ENCODE peak calls at places on chromosomes 13 and 19, in four cellular contexts. One of them, this sample, is unnamed.

GRCh38 chr19:45159971-45160324 is 834 bp downstream of the NKPD1 start:
- DNase-seq in K562: no peak
- DNase-seq in H1: no peak
- DNase-seq in HepG2: no peak
- DNase-seq in this sample: no peak

GRCh38 chr19:45591004-45591637 is 6.5 kb upstream of the OPA3 start:
- DNase-seq in H1: no peak
- DNase-seq in HepG2: peak
- DNase-seq in K562: peak
- DNase-seq in this sample: no peak

GRCh38 chr13:20033486-20033885 is 75.0 kb downstream of the ZMYM2 start:
- DNase-seq in H1: no peak
- DNase-seq in HepG2: no peak
- DNase-seq in K562: no peak
- DNase-seq in this sample: no peak

GRCh38 chr19:41967056-41967783 is 8.1 kb upstream of the RABAC1 start:
- DNase-seq in K562: no peak
- DNase-seq in H1: no peak
- DNase-seq in HepG2: no peak
- DNase-seq in this sample: no peak

GRCh38 chr13:106100261-106100919 is 435.1 kb downstream of the EFNB2 start:
- DNase-seq in HepG2: no peak
- DNase-seq in K562: no peak
- DNase-seq in H1: peak
- DNase-seq in this sample: no peak

GRCh38 chr19:57262044-57262443 is 18.2 kb upstream of the ZNF460 start:
- DNase-seq in HepG2: no peak
- DNase-seq in K562: no peak
- DNase-seq in H1: no peak
- DNase-seq in this sample: no peak

GRCh38 chr13:73090812-73091187 is 32.0 kb downstream of the KLF5 start:
- DNase-seq in HepG2: no peak
- DNase-seq in H1: no peak
- DNase-seq in K562: no peak
- DNase-seq in this sample: no peak

GRCh38 chr13:21221268-21221667 is 44.8 kb downstream of the MRPL57 start:
- DNase-seq in HepG2: no peak
- DNase-seq in K562: no peak
- DNase-seq in H1: no peak
- DNase-seq in this sample: no peak

GRCh38 chr19:7383284-7383683 is 34.5 kb downstream of the ARHGEF18 start:
- DNase-seq in H1: no peak
- DNase-seq in HepG2: no peak
- DNase-seq in K562: no peak
- DNase-seq in this sample: no peak

GRCh38 chr19:10365518-10365917 is 14.9 kb downstream of the TYK2 start:
- DNase-seq in H1: no peak
- DNase-seq in HepG2: no peak
- DNase-seq in K562: peak
- DNase-seq in this sample: no peak

GRCh38 chr19:43950834-43951626 is at the start of gene ZNF221:
- DNase-seq in HepG2: peak
- DNase-seq in K562: peak
- DNase-seq in H1: peak
- DNase-seq in this sample: peak

GRCh38 chr13:102897371-102898138 is 51.7 kb downstream of the ERCC5 start:
- DNase-seq in HepG2: no peak
- DNase-seq in H1: no peak
- DNase-seq in K562: no peak
- DNase-seq in this sample: no peak

GRCh38 chr13:113744197-113745000 is 14.6 kb upstream of the TMEM255B start:
- DNase-seq in HepG2: no peak
- DNase-seq in H1: no peak
- DNase-seq in K562: no peak
- DNase-seq in this sample: no peak

GRCh38 chr19:46603752-46604241 is 2.7 kb downstream of the CALM3 start:
- DNase-seq in K562: peak
- DNase-seq in HepG2: no peak
- DNase-seq in H1: no peak
- DNase-seq in this sample: no peak

GRCh38 chr13:112774448-112774792 is 84.6 kb downstream of the ATP11A start:
- DNase-seq in K562: no peak
- DNase-seq in HepG2: no peak
- DNase-seq in H1: no peak
- DNase-seq in this sample: no peak

GRCh38 chr19:7266832-7267231 is 27.4 kb downstream of the INSR start:
- DNase-seq in H1: no peak
- DNase-seq in HepG2: no peak
- DNase-seq in K562: no peak
- DNase-seq in this sample: no peak

GRCh38 chr19:17871878-17872250 is at the start of gene SLC5A5:
- DNase-seq in H1: no peak
- DNase-seq in K562: no peak
- DNase-seq in HepG2: no peak
- DNase-seq in this sample: no peak

GRCh38 chr19:17871032-17871877 is 490 bp upstream of the SLC5A5 start:
- DNase-seq in HepG2: no peak
- DNase-seq in K562: no peak
- DNase-seq in H1: no peak
- DNase-seq in this sample: no peak

GRCh38 chr19:17874423-17875135 is 2.8 kb downstream of the SLC5A5 start:
- DNase-seq in HepG2: no peak
- DNase-seq in K562: no peak
- DNase-seq in H1: no peak
- DNase-seq in this sample: no peak

GRCh38 chr19:17872251-17873001 is 681 bp downstream of the SLC5A5 start:
- DNase-seq in HepG2: no peak
- DNase-seq in H1: no peak
- DNase-seq in K562: no peak
- DNase-seq in this sample: no peak

GRCh38 chr19:17873661-17874422 is 2.1 kb downstream of the SLC5A5 start:
- DNase-seq in H1: no peak
- DNase-seq in K562: peak
- DNase-seq in HepG2: no peak
- DNase-seq in this sample: no peak
- TF ChIP-seq CBX5 in H1: no peak
- TF ChIP-seq CBX5 in K562: no peak
- TF ChIP-seq CBX5 in HepG2: no peak
- TF ChIP-seq CBX5 in this sample: no peak

DNA sequence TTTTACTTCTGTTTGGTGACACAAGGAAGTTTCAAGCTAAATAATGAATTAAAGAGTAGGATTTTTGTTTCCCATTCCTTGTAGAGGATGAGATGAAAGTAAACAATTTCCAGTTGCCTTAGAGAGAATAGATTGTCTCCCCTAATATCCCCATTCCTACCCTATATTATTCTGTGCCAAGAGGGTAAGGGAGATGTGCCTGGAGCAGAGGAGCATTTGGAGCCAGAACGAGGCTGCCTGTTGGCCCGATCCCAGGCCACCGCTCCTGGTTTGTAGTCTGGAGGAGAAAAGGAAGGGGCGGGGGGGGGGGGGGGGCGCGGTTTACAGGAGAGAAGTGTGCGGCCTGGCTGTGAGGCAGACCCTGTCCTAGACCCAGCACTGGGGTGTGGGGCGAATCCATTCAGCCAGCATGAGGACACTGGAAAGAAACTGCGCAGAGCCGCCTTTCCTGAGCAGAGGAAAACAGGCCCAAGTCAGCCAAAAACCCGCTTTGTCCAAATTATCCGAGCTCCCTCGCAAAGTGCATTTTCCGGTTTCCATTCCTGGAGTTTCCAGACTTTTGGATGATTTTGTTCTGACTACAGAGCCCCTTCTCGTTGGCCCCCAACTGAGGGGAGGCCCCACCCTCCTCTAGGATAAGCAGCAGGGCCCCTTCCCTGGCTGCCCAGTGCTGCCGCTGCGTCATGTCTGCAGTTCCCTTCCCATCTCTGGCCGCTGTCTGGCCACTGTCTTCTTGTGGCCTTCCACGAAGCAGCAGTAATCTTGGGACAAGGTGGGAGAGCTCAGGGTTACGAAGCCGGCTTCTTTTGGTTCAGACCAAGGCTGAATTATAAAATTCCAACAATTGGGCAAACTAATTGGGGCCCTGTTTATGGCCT is 23.0 kb downstream of the NFIX start:
- DNase-seq in K562: peak
- DNase-seq in HepG2: no peak
- DNase-seq in H1: no peak
- DNase-seq in this sample: no peak
- TF ChIP-seq ATF2 in K562: no peak
- TF ChIP-seq ATF2 in HepG2: no peak
- TF ChIP-seq ATF2 in H1: no peak
- TF ChIP-seq ATF2 in this sample: no peak

GRCh38 chr19:30519607-30520205 is 147.5 kb downstream of the ZNF536 start:
- DNase-seq in HepG2: no peak
- DNase-seq in H1: no peak
- DNase-seq in K562: no peak
- DNase-seq in this sample: no peak
- TF ChIP-seq CBX5 in HepG2: no peak
- TF ChIP-seq CBX5 in H1: no peak
- TF ChIP-seq CBX5 in K562: no peak
- TF ChIP-seq CBX5 in this sample: no peak

GRCh38 chr13:54185785-54186184 is 1157.2 kb downstream of the OLFM4 start:
- DNase-seq in HepG2: no peak
- DNase-seq in K562: no peak
- DNase-seq in H1: no peak
- DNase-seq in this sample: no peak

GRCh38 chr13:54184576-54184975 is 1156.0 kb downstream of the OLFM4 start:
- DNase-seq in H1: no peak
- DNase-seq in HepG2: no peak
- DNase-seq in K562: no peak
- DNase-seq in this sample: no peak

GRCh38 chr13:54183166-54183565 is 1154.6 kb downstream of the OLFM4 start:
- DNase-seq in HepG2: no peak
- DNase-seq in H1: no peak
- DNase-seq in K562: no peak
- DNase-seq in this sample: no peak

GRCh38 chr13:54185101-54185500 is 1156.5 kb downstream of the OLFM4 start:
- DNase-seq in H1: no peak
- DNase-seq in K562: no peak
- DNase-seq in HepG2: no peak
- DNase-seq in this sample: no peak

GRCh38 chr13:54183728-54184127 is 1155.1 kb downstream of the OLFM4 start:
- DNase-seq in K562: no peak
- DNase-seq in HepG2: no peak
- DNase-seq in H1: no peak
- DNase-seq in this sample: no peak
- TF ChIP-seq ATF2 in K562: no peak
- TF ChIP-seq ATF2 in HepG2: no peak
- TF ChIP-seq ATF2 in H1: no peak
- TF ChIP-seq ATF2 in this sample: no peak

GRCh38 chr19:19062454-19063182 is 1.2 kb upstream of the SLC25A42 start:
- DNase-seq in H1: no peak
- DNase-seq in K562: no peak
- DNase-seq in HepG2: peak
- DNase-seq in this sample: no peak
- TF ChIP-seq CBX5 in H1: no peak
- TF ChIP-seq CBX5 in K562: no peak
- TF ChIP-seq CBX5 in HepG2: no peak
- TF ChIP-seq CBX5 in this sample: no peak

DNA sequence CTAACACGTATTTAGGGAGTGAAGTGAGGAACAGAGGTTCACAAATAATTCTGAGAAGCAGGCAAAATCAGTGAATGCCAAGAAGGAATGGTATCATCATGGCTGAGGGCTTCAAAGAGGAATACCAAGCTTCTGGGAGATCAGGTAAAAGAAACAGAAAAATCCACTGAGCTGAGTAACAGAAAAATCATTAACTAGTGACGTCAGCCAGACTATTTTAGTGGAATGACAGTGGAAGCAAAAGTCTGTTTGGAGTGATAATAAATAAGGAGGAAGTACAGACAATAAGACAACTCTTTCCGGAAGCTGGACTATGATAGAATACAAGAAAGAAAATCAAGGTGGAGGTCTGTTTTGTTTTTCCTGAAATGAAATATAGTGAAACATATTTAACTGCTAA is 83.5 kb downstream of the SACS start:
- DNase-seq in K562: no peak
- DNase-seq in HepG2: no peak
- DNase-seq in H1: no peak
- DNase-seq in this sample: no peak
- TF ChIP-seq ATF2 in K562: no peak
- TF ChIP-seq ATF2 in HepG2: no peak
- TF ChIP-seq ATF2 in H1: no peak
- TF ChIP-seq ATF2 in this sample: no peak

DNA sequence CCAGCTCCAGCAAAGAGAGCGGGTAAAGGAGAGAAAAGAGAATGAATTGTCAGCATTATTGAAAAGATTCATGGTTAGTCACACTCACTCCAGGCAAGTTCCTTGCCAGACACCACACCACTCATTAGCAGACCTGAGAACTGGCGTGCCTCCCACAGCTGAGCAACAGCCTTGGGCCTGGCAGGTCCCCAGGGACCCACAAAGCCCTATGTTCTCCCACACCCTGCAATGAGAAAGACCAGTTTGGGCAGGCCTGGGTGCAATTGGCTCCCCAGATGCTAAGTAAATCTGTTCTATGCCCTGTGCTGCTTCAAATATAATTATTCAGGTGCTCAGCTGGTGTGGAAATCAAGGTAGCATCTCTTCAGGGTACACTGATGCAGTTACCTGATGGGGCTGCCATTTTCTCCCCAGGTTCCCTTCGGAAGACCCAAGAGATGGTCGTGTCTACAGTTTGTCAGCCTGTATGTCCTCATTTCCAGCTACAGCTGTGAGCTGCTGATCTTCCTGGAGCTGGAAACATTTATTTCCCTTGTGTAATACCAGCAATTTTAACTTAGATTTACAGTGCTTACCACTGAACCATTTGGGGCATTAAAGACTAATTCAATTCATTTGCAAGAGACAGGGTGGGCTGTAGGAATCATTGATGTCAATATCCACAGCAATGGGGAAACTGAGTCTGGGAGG is 405.0 kb downstream of the COG6 start:
- DNase-seq in K562: no peak
- DNase-seq in HepG2: no peak
- DNase-seq in H1: no peak
- DNase-seq in this sample: peak
- TF ChIP-seq CBX5 in K562: no peak
- TF ChIP-seq CBX5 in HepG2: no peak
- TF ChIP-seq CBX5 in H1: no peak
- TF ChIP-seq CBX5 in this sample: no peak

This sample was measured in GM12878.